ENCODE peak calls at places on chromosomes 1 and 21, in nine cellular contexts. F, N, H, W, M, L, Q, V and Y are unnamed samples.

GRCh38 chr1:21622466-21623315 is 46.5 kb downstream of the RAP1GAP start:
- DNase-seq in V (peak), L (peak), W (peak), H (peak), N (no peak), F (no peak), M (no peak), Q (no peak), Y (no peak)

GRCh38 chr1:212225871-212226302 is 59.3 kb upstream of the PPP2R5A start:
- DNase-seq in L (no peak), H (no peak), Q (no peak), M (peak), V (no peak), N (no peak), F (no peak), W (no peak), Y (no peak)

GRCh38 chr21:22575165-22575584 is 1577.0 kb downstream of the NCAM2 start:
- DNase-seq in V (no peak), H (no peak), L (peak), N (no peak), F (no peak), M (no peak), Q (no peak), W (no peak), Y (no peak)

GRCh38 chr1:223712856-223713494 is 636 bp downstream of the CAPN2 start:
- DNase-seq in L (no peak), N (no peak), V (no peak), Q (no peak), H (no peak), M (no peak), F (no peak), W (peak), Y (no peak)

GRCh38 chr1:204826970-204827369 is 43.7 kb upstream of the NFASC start:
- DNase-seq in W (no peak), Q (peak), F (no peak), L (no peak), N (no peak), M (no peak), V (no peak), H (no peak), Y (peak)

GRCh38 chr1:41802532-41803501 is 115.9 kb downstream of the HIVEP3 start:
- DNase-seq in F (no peak), N (no peak), V (no peak), M (peak), Q (no peak), W (no peak), L (peak), H (no peak), Y (peak)

GRCh38 chr21:15849161-15849560 is 119.4 kb downstream of the USP25 start:
- DNase-seq in F (no peak), N (no peak), M (no peak), H (no peak), Q (no peak), W (no peak), L (no peak), V (no peak), Y (no peak)

GRCh38 chr1:163796394-163796821 is 474.7 kb downstream of the NUF2 start:
- DNase-seq in L (peak), Q (peak), M (no peak), W (no peak), N (no peak), V (no peak), H (no peak), F (peak), Y (peak)

GRCh38 chr1:226711976-226712778 is 26.9 kb downstream of the ITPKB start:
- DNase-seq in L (no peak), M (no peak), N (no peak), V (no peak), Q (no peak), H (no peak), W (peak), F (no peak), Y (no peak)

GRCh38 chr1:98468111-98468717 is 193.3 kb upstream of the SNX7 start:
- DNase-seq in F (peak), N (no peak), Q (peak), M (no peak), H (no peak), W (no peak), L (peak), V (no peak), Y (peak)

DNA sequence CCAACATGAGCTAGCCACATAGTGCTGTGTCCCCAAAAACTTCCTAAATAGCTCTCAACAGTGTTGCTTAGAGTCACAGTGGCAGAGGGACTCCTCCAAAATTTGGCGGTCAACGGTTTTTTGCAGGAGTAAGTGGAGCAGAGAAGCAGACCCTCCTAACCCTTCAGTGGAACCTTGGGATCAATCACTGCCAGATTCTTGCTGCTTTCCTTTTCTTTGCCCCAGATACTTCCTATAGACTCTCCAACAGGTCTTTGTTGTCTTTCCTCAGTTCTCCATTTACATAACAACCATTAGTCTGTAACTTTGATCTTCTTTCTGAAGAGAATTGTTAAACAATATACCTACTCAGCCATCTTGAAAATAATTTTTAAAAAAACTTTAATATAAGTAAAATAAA is 556.1 kb downstream of the BRINP3 start:
- DNase-seq in N (no peak), H (no peak), V (no peak), W (no peak), L (no peak), Q (no peak), M (no peak), F (no peak), Y (no peak)
- TF ChIP-seq CTCF in N (no peak), H (no peak), V (no peak), W (no peak), L (no peak), Q (no peak), M (no peak), F (no peak), Y (no peak)

GRCh38 chr1:84478876-84479868 is at the start of gene RPF1:
- DNase-seq in Q (peak), M (peak), N (peak), W (peak), H (peak), L (peak), F (peak), V (peak), Y (peak)

GRCh38 chr1:84481317-84481716 is 2.3 kb downstream of the RPF1 start:
- DNase-seq in V (no peak), F (no peak), Q (no peak), L (no peak), W (no peak), N (no peak), M (no peak), H (no peak), Y (no peak)

GRCh38 chr1:84480658-84481057 is 1.6 kb downstream of the RPF1 start:
- DNase-seq in L (no peak), H (no peak), F (no peak), Q (no peak), M (no peak), N (no peak), W (no peak), V (no peak), Y (no peak)

GRCh38 chr1:84479998-84480397 is 932 bp downstream of the RPF1 start:
- DNase-seq in W (no peak), F (no peak), V (no peak), L (no peak), N (no peak), M (no peak), Q (no peak), H (no peak), Y (no peak)

GRCh38 chr1:84476225-84476624 is 2.8 kb upstream of the RPF1 start:
- DNase-seq in W (no peak), Q (no peak), N (no peak), M (no peak), F (no peak), L (no peak), V (no peak), H (no peak), Y (no peak)
- TF ChIP-seq CTCF in W (no peak), Q (no peak), N (no peak), M (no peak), F (no peak), L (no peak), V (no peak), H (no peak), Y (no peak)

DNA sequence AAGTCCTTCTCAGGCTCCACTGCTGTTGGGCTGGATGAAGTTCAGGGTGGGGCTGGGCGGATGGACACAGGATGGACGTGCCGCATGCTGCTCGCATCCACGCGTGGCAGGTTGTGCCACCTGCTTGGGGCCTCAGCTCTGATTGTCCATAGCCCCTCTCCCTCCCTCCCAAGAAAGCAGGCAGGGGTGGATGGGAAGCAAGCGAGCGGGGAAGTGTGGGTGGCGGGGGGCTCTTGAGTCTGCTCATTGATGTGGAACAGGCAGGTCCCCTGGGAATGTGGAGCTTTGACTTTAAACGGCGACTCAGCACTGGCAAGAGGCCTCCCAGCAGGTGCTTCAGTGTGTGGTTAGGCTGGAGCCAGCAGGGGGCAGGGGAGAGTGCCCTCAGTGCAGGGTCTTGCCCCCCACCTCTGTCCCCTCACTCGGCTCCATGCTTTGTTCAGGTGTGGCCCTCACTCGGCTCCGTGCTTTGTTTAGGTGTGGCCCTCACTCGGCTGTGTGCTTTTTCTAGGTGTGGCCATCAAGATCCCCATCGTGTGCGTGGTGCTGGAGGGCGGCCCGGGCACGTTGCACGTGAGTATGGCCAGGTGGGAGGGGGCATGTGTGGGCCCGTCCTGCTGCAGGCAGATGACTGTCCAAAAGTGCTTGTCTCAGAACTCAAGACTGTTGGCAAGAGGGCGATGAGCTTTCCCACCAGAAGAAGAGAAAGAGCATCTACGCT is 23.9 kb downstream of the TRPM2 start:
- DNase-seq in Q (no peak), V (peak), W (no peak), H (no peak), L (no peak), F (no peak), M (no peak), N (no peak), Y (no peak)
- TF ChIP-seq CTCF in Q (no peak), V (no peak), W (no peak), H (no peak), L (no peak), F (no peak), M (peak), N (no peak), Y (no peak)

GRCh38 chr1:24351918-24352637 is 32.9 kb downstream of the GRHL3 start:
- DNase-seq in W (no peak), M (no peak), F (peak), Q (peak), V (no peak), N (no peak), H (no peak), L (no peak), Y (peak)
- TF ChIP-seq CTCF in W (no peak), M (no peak), F (no peak), Q (no peak), V (no peak), N (no peak), H (no peak), L (no peak), Y (no peak)

DNA sequence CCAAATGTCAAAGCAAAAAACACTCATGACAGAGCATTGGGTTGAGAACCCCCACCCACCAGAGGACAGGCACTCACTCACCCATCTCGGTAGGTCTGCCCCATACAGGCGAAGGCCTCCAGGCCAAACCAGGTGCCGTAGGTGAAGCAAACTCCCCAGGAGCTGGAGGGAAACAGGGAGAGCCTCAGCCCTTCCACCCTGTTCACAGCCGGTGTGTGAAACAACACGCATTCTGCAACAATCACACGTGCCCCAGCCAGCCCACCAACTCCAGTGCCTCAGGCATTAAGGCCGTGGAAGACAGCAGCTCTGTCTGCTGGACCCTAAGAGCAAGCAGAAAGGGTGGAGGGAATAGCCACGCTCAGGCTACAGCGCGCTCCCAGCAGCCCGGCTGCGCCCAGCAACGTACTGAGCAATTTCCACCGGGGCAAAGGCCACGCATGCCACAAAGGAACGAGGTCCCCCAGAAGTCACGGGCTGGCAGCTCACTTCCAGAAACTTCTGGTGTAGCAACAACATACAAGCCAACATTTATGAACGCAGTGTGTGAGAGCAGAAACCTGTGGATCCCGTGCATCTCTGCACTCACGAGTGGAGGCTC is 11.4 kb upstream of the SPATC1L start:
- DNase-seq in W (no peak), M (no peak), Q (no peak), L (no peak), H (peak), F (no peak), V (no peak), N (no peak), Y (no peak)
- TF ChIP-seq CTCF in W (no peak), M (no peak), Q (no peak), L (no peak), H (no peak), F (no peak), V (no peak), N (no peak), Y (no peak)

DNA sequence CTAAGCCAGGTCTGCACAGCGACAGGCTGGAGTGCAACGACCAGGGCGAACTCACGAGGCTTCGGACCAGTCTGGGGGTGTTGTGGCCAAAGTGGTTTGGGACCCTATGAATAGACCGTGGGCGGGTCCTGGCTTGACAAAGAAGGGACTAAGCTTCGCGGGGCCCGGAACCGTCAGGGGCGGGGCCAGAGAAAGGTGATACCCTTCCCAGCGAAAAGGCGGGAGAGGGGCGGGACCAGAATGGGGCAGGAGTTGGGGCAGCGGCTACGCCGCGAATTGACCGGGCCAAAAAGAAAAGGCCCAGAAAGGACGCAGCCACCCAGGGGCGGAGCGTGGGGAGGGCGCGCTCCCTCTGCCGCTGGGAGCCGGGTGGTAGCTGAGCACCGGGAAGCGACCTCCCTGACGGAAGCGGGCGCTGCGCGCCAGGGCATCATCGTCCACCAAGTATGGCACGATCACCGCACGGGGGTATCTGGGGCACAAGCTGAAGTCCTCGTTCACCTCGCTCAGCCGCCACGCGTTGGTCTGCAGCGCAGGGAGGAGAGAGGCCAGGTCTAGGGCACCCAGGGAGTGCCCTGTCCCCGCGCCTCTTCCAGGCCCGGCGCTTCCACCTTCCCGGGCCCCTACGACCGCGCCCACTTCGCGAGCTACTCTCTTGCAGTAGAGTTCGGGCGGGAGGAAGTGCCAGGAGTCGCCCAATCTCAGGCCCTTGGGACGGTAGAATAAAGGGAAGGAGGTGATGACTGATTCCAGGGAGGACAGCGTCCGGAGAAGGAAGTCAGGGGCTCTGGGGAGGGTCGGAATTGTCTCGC is 6.7 kb upstream of the FAM167B start:
- DNase-seq in M (no peak), N (peak), W (peak), H (peak), Q (peak), F (peak), V (peak), L (peak), Y (peak)
- TF ChIP-seq CTCF in M (peak), N (peak), W (peak), H (no peak), Q (peak), F (peak), V (no peak), L (peak), Y (peak)

GRCh38 chr1:156691216-156691615 is 14.0 kb upstream of the NES start:
- DNase-seq in M (no peak), H (no peak), L (no peak), V (no peak), W (no peak), F (no peak), Q (no peak), N (no peak), Y (no peak)
- TF ChIP-seq CTCF in M (no peak), H (no peak), L (no peak), V (no peak), W (no peak), F (no peak), Q (no peak), N (no peak), Y (no peak)

GRCh38 chr1:152497273-152497672 is 13.3 kb upstream of the LCE5A start:
- DNase-seq in Q (peak), N (no peak), H (no peak), V (no peak), F (peak), W (no peak), L (no peak), M (no peak), Y (peak)

GRCh38 chr1:152495066-152495675 is 15.4 kb upstream of the LCE5A start:
- DNase-seq in F (peak), Q (peak), H (no peak), L (no peak), M (no peak), V (no peak), N (no peak), W (no peak), Y (peak)
- TF ChIP-seq CTCF in F (peak), Q (no peak), H (no peak), L (peak), M (peak), V (peak), N (no peak), W (no peak), Y (peak)

DNA sequence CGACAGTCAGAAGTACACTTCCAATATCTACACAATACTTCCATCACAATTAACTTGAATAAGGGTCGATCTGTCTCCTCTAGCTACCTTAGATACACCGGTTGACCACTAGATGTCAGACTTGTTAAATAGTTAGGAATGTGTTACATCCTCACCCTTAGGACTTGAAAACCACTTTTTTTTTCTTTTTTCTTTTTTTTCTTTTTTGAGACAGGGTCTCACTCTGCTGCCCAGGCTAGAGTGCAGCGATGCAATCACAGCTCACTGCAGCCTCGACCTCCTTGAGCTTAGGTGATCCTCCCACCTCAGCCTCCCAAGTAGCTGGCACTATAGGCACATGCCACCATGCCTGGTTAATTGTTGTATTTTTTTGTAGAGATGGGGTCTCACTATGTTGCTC is 120.4 kb upstream of the GREM2 start:
- DNase-seq in H (no peak), M (no peak), V (no peak), L (peak), Q (peak), W (no peak), N (no peak), F (peak), Y (peak)
- TF ChIP-seq CTCF in H (peak), M (peak), V (peak), L (peak), Q (peak), W (no peak), N (no peak), F (peak), Y (peak)

GRCh38 chr1:19582318-19582717 is 61.8 kb upstream of the NBL1 start:
- DNase-seq in M (peak), H (peak), V (peak), F (no peak), W (peak), Q (peak), N (no peak), L (peak), Y (no peak)
- TF ChIP-seq CTCF in M (peak), H (peak), V (peak), F (peak), W (peak), Q (peak), N (peak), L (peak), Y (peak)